ENCODE peak calls at places on chromosomes 2 and 18, in four cellular contexts. E is activated CD4-positive, alpha-beta T cell treated with anti-CD3 and anti-CD28 coated beads, Interleukin-2, amount 50 U/mL, for 48 hours; L is iPS DF 6.9; Z is stimulated activated CD8-positive, alpha-beta memory T cell treated with anti-CD3 and anti-CD28 coated beads, Interleukin-2, amount 100 ng/mL, for 48 hours. R is an unnamed sample.

GRCh38 chr2:217248312-217248935 is 388.6 kb upstream of the TNP1 start:
- DNase-seq in E (no peak), L (no peak), Z (no peak), R (no peak)

GRCh38 chr2:69948032-69948962 is 13.1 kb downstream of the ASPRV1 start:
- DNase-seq in E (no peak), L (no peak), Z (no peak), R (no peak)

GRCh38 chr2:29334723-29335122 is 219.5 kb downstream of the CLIP4 start:
- DNase-seq in E (no peak), L (no peak), Z (no peak), R (no peak)

GRCh38 chr2:80822999-80823398 is 518.4 kb upstream of the LRRTM1 start:
- DNase-seq in E (no peak), L (no peak), Z (no peak), R (no peak)

GRCh38 chr18:48733854-48734253 is 195.0 kb downstream of the CTIF start:
- DNase-seq in E (no peak), L (no peak), Z (no peak), R (no peak)

GRCh38 chr2:28327963-28328922 is 64.4 kb upstream of the FOSL2 start:
- DNase-seq in E (no peak), L (no peak), Z (no peak), R (no peak)

GRCh38 chr2:157784169-157784822 is 91.8 kb downstream of the ACVR1 start:
- DNase-seq in E (no peak), L (no peak), Z (no peak), R (peak)

GRCh38 chr2:45332094-45332493 is 279.0 kb downstream of the SRBD1 start:
- DNase-seq in E (no peak), L (no peak), Z (no peak), R (no peak)

GRCh38 chr2:39325966-39326365 is 82.2 kb upstream of the CDKL4 start:
- DNase-seq in E (no peak), L (no peak), Z (no peak), R (no peak)

GRCh38 chr2:24010477-24011277 is 792 bp downstream of the MFSD2B start:
- DNase-seq in E (no peak), L (no peak), Z (no peak), R (no peak)

GRCh38 chr2:71665168-71666093 is 212.1 kb downstream of the DYSF start:
- DNase-seq in E (no peak), L (no peak), Z (no peak), R (no peak)

GRCh38 chr2:98826856-98827255 is 95.9 kb upstream of the MGAT4A start:
- DNase-seq in E (no peak), L (no peak), Z (no peak), R (no peak)

GRCh38 chr2:156896294-156896693 is 361.2 kb upstream of the GALNT5 start:
- DNase-seq in E (no peak), L (no peak), Z (no peak), R (no peak)

GRCh38 chr2:66966631-66967030 is 430.5 kb upstream of the ETAA1 start:
- DNase-seq in E (no peak), L (no peak), Z (no peak), R (no peak)

GRCh38 chr2:234985608-234986115 is 33.8 kb downstream of the SH3BP4 start:
- DNase-seq in E (no peak), L (no peak), Z (no peak), R (no peak)

GRCh38 chr2:33518929-33519328 is 42.5 kb downstream of the RASGRP3 start:
- DNase-seq in E (no peak), L (no peak), Z (no peak), R (peak)

GRCh38 chr2:190343170-190343499 is 254 bp upstream of the INPP1 start:
- DNase-seq in E (no peak), L (no peak), Z (no peak), R (no peak)

GRCh38 chr2:127940641-127941040 is 54.9 kb upstream of the AMMECR1L start:
- DNase-seq in E (no peak), L (no peak), Z (no peak), R (no peak)

GRCh38 chr2:56376699-56377665 is 193.2 kb downstream of the CCDC85A start:
- DNase-seq in E (no peak), L (no peak), Z (no peak), R (no peak)

GRCh38 chr2:56713161-56713676 is 529.4 kb downstream of the CCDC85A start:
- DNase-seq in E (no peak), L (no peak), Z (no peak), R (no peak)

GRCh38 chr2:128396946-128397345 is 78.3 kb upstream of the HS6ST1 start:
- DNase-seq in E (no peak), L (no peak), Z (no peak), R (no peak)

GRCh38 chr18:12271376-12272235 is 17.4 kb downstream of the CIDEA start:
- DNase-seq in E (peak), L (no peak), Z (peak), R (peak)

GRCh38 chr2:110875384-110875725 is 143.0 kb downstream of the ACOXL start:
- DNase-seq in E (no peak), L (no peak), Z (no peak), R (no peak)

GRCh38 chr2:35790292-35790691 is 565.3 kb upstream of the CRIM1 start:
- DNase-seq in E (no peak), L (no peak), Z (no peak), R (no peak)

GRCh38 chr2:135557533-135557932 is 26.2 kb downstream of the R3HDM1 start:
- DNase-seq in E (no peak), L (no peak), Z (no peak), R (no peak)

GRCh38 chr18:36153203-36153602 is 23.5 kb downstream of the ELP2 start:
- DNase-seq in E (no peak), L (no peak), Z (no peak), R (no peak)